ENCODE peak calls at places on chromosomes 12 and 14, in six cellular contexts. C is erythroblast; I is activated CD4-positive, alpha-beta T cell treated with anti-CD3 and anti-CD28 coated beads, Interleukin-2, amount 10 ng/mL, durations not matched to agents 7 days and 5 days; K is stimulated activated CD4-positive, alpha-beta T cell treated with anti-CD3 and anti-CD28 coated beads, Interleukin-1b, Interleukin-23, amount 100 ng/mL, for 48 hours; F is stimulated activated CD8-positive, alpha-beta memory T cell treated with anti-CD3 and anti-CD28 coated beads, Interleukin-7, amount 100 ng/mL, for 1 hour; D is neural progenitor cell. M is an unnamed sample.

GRCh38 chr12:107079172-107080011 is 14.0 kb downstream of the CRY1 start:
- DNase-seq in C (peak; percentile 48), K (no peak), D (no peak), I (no peak), F (no peak), M (no peak)

GRCh38 chr12:74454109-74454508 is 83.5 kb upstream of the ATXN7L3B start:
- DNase-seq in F (no peak), C (no peak), D (no peak), I (no peak), K (no peak), M (no peak)

GRCh38 chr12:75739916-75740315 is 228.5 kb upstream of the KRR1 start:
- DNase-seq in D (no peak), C (no peak), I (no peak), F (no peak), K (no peak), M (no peak)

GRCh38 chr12:124995200-124995961 is 1.9 kb downstream of the BRI3BP start:
- DNase-seq in K (no peak), D (no peak), C (peak; percentile 35), I (no peak), F (no peak), M (no peak)

GRCh38 chr12:119176267-119177055 is 2.3 kb upstream of the HSPB8 start:
- DNase-seq in I (no peak), D (peak; percentile 60), F (no peak), K (no peak), C (no peak), M (peak; percentile 45)

GRCh38 chr12:118853634-118854033 is 127.7 kb upstream of the SRRM4 start:
- DNase-seq in K (no peak), I (no peak), F (no peak), D (peak; percentile 25), C (peak; percentile 22), M (no peak)

GRCh38 chr14:53894456-53894855 is 62.2 kb downstream of the BMP4 start:
- DNase-seq in C (no peak), F (no peak), K (no peak), I (no peak), D (no peak), M (no peak)

GRCh38 chr12:58496411-58496810 is 423.9 kb downstream of the LRIG3 start:
- DNase-seq in K (no peak), C (no peak), F (no peak), I (no peak), D (no peak), M (no peak)

GRCh38 chr12:125220404-125221273 is 155.4 kb downstream of the AACS start:
- DNase-seq in F (no peak), D (no peak), I (no peak), C (no peak), K (no peak), M (peak; percentile 77)

GRCh38 chr14:104451474-104451873 is 128.1 kb upstream of the C14orf180 start:
- DNase-seq in C (no peak), D (no peak), F (no peak), I (no peak), K (no peak), M (no peak)

GRCh38 chr14:70919774-70920173 is 12.5 kb downstream of the PCNX1 start:
- DNase-seq in K (no peak), D (no peak), C (no peak), I (no peak), F (no peak), M (no peak)

GRCh38 chr12:32053881-32054624 is 52.6 kb upstream of the BICD1 start:
- DNase-seq in F (no peak), D (no peak), I (no peak), C (peak; percentile 87), K (peak; percentile 2), M (no peak)

GRCh38 chr14:51616724-51617409 is 34.8 kb upstream of the FRMD6 start:
- DNase-seq in F (no peak), I (no peak), D (no peak), K (no peak), C (no peak), M (peak; percentile 69)

GRCh38 chr12:16344269-16344668 is 3.2 kb upstream of the MGST1 start:
- DNase-seq in C (no peak), D (no peak), K (no peak), I (no peak), F (no peak), M (no peak)

GRCh38 chr12:31004666-31005065 is 69.0 kb upstream of the DDX11 start:
- DNase-seq in D (no peak), K (no peak), C (no peak), F (no peak), I (no peak), M (peak; percentile 19)

GRCh38 chr12:78959556-78959955 is 95.0 kb downstream of the SYT1 start:
- DNase-seq in D (no peak), C (no peak), K (no peak), I (no peak), F (no peak), M (no peak)